ENCODE peak calls at places on chromosomes 3 and 15, in nine cellular contexts. Y is stomach, W is spleen, O is Panc1, S is transverse colon, R is GM23338, H is SK-N-SH, N is HepG2, Q is breast epithelium. U is an unnamed sample.

GRCh38 chr15:23687143-23687470 is at the start of gene NDN:
- DNase-seq in Y (peak), W (no peak), O (no peak), S (peak), R (peak), H (peak), N (no peak), Q (no peak), U (peak)

GRCh38 chr15:77335298-77335697 is 84.6 kb downstream of the PEAK1 start:
- DNase-seq in Y (no peak), W (no peak), O (no peak), S (no peak), R (no peak), H (peak), N (no peak), Q (no peak), U (no peak)

GRCh38 chr3:17905996-17906395 is 163.6 kb upstream of the TBC1D5 start:
- DNase-seq in Y (no peak), W (no peak), O (no peak), S (no peak), R (no peak), H (no peak), N (no peak), Q (no peak), U (no peak)

GRCh38 chr3:23547905-23548304 is 257.9 kb upstream of the UBE2E1 start:
- DNase-seq in Y (no peak), W (no peak), O (no peak), S (no peak), R (no peak), H (no peak), N (no peak), Q (no peak), U (no peak)

GRCh38 chr3:176755552-176755951 is 441.7 kb downstream of the TBL1XR1 start:
- DNase-seq in Y (no peak), W (no peak), O (no peak), S (no peak), R (no peak), H (no peak), N (no peak), Q (no peak), U (no peak)

GRCh38 chr3:116969646-116970045 is 260.1 kb downstream of the TUSC7 start:
- DNase-seq in Y (no peak), W (no peak), O (no peak), S (no peak), R (no peak), H (no peak), N (no peak), Q (no peak), U (no peak)

GRCh38 chr3:117661636-117662095 is 952.1 kb downstream of the TUSC7 start:
- DNase-seq in Y (no peak), W (no peak), O (no peak), S (no peak), R (no peak), H (no peak), N (no peak), Q (no peak), U (no peak)

GRCh38 chr3:174767406-174767805 is 91.7 kb upstream of the NAALADL2 start:
- DNase-seq in Y (no peak), W (no peak), O (no peak), S (no peak), R (no peak), H (no peak), N (no peak), Q (no peak), U (no peak)

GRCh38 chr3:3586843-3587626 is 212.2 kb upstream of the LRRN1 start:
- DNase-seq in Y (no peak), W (no peak), O (no peak), S (no peak), R (no peak), H (no peak), N (no peak), Q (no peak), U (no peak)

GRCh38 chr15:57861039-57861638 is 154.6 kb downstream of the POLR2M start:
- DNase-seq in Y (no peak), W (no peak), O (peak), S (no peak), R (peak), H (peak), N (peak), Q (no peak), U (peak)

GRCh38 chr3:81173514-81173913 is 587.9 kb downstream of the GBE1 start:
- DNase-seq in Y (no peak), W (no peak), O (no peak), S (no peak), R (peak), H (no peak), N (peak), Q (no peak), U (no peak)

GRCh38 chr3:181906338-181906737 is 194.6 kb downstream of the SOX2 start:
- DNase-seq in Y (no peak), W (no peak), O (no peak), S (no peak), R (no peak), H (no peak), N (no peak), Q (no peak), U (no peak)

GRCh38 chr3:14119166-14119510 is 5.5 kb downstream of the CHCHD4 start:
- DNase-seq in Y (no peak), W (no peak), O (no peak), S (no peak), R (no peak), H (no peak), N (no peak), Q (no peak), U (no peak)

GRCh38 chr3:184691397-184692131 is 20.3 kb downstream of the MAGEF1 start:
- DNase-seq in Y (no peak), W (peak), O (no peak), S (no peak), R (no peak), H (peak), N (no peak), Q (no peak), U (no peak)

GRCh38 chr3:39000008-39000450 is 51.7 kb downstream of the SCN11A start:
- DNase-seq in Y (no peak), W (no peak), O (no peak), S (no peak), R (peak), H (peak), N (peak), Q (no peak), U (no peak)

GRCh38 chr3:4824948-4825325 is 154.3 kb upstream of the BHLHE40 start:
- DNase-seq in Y (no peak), W (no peak), O (no peak), S (no peak), R (no peak), H (no peak), N (peak), Q (no peak), U (no peak)

GRCh38 chr3:48431224-48432029 is 1.5 kb upstream of the PLXNB1 start:
- DNase-seq in Y (no peak), W (peak), O (no peak), S (peak), R (no peak), H (no peak), N (peak), Q (no peak), U (no peak)

GRCh38 chr3:48430359-48431101 is 644 bp upstream of the PLXNB1 start:
- DNase-seq in Y (no peak), W (no peak), O (no peak), S (peak), R (no peak), H (no peak), N (no peak), Q (no peak), U (no peak)

GRCh38 chr3:48433472-48434118 is 3.7 kb upstream of the PLXNB1 start:
- DNase-seq in Y (peak), W (peak), O (no peak), S (peak), R (no peak), H (no peak), N (peak), Q (no peak), U (no peak)

GRCh38 chr3:48434591-48435222 is 4.8 kb upstream of the PLXNB1 start:
- DNase-seq in Y (no peak), W (peak), O (no peak), S (peak), R (no peak), H (no peak), N (no peak), Q (no peak), U (no peak)

GRCh38 chr3:48432411-48433371 is 2.8 kb upstream of the PLXNB1 start:
- DNase-seq in Y (no peak), W (peak), O (no peak), S (peak), R (peak), H (peak), N (no peak), Q (no peak), U (peak)
- TF ChIP-seq CTCF in Y (no peak), W (peak), O (peak), S (peak), R (peak), H (no peak), N (peak), Q (no peak), U (no peak)

GRCh38 chr3:48013288-48013980 is 2.8 kb downstream of the MAP4 start:
- DNase-seq in Y (peak), W (no peak), O (no peak), S (no peak), R (no peak), H (no peak), N (peak), Q (no peak), U (peak)
- TF ChIP-seq POLR2AphosphoS5 in Y (peak), W (no peak), O (no peak), S (peak), R (no peak), H (peak), N (no peak), Q (peak), U (peak)

GRCh38 chr15:79132770-79133169 is 42.2 kb upstream of the RASGRF1 start:
- DNase-seq in Y (no peak), W (no peak), O (no peak), S (no peak), R (no peak), H (no peak), N (no peak), Q (no peak), U (no peak)

GRCh38 chr15:79132361-79132760 is 41.8 kb upstream of the RASGRF1 start:
- DNase-seq in Y (no peak), W (no peak), O (no peak), S (no peak), R (no peak), H (no peak), N (no peak), Q (no peak), U (no peak)

GRCh38 chr15:79129235-79129634 is 38.7 kb upstream of the RASGRF1 start:
- DNase-seq in Y (no peak), W (no peak), O (no peak), S (no peak), R (no peak), H (no peak), N (no peak), Q (no peak), U (no peak)

GRCh38 chr15:79128556-79128955 is 38.0 kb upstream of the RASGRF1 start:
- DNase-seq in Y (no peak), W (no peak), O (no peak), S (no peak), R (no peak), H (no peak), N (no peak), Q (no peak), U (no peak)

DNA sequence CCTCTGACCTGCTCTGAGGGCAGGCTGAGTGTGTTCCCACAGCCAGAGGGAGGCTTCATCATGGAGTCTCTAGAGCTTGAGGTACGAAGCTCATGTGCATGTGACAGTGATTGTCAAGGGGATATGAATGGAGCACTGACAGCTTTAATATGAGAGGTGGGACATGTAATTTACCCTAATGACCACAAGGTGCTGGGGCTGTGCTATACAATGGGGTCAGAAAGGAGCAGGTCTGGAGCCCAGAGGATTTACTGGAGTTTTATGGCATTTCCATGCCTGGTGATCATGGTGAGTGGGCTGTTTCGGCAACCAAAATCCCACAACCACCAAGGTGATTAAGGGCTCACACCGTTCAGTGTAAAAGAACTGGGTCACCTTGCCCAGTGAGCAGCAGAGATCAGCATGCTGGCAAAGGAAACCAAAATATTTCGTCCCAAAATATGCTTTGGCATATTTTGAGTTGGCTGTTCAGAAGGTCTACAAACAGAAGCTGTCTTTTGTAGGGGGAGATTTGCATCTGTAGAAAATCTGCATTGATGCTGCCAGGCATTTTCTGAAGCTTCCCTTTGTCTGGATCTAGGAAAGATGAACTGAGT is 40.1 kb upstream of the RASGRF1 start:
- DNase-seq in Y (no peak), W (no peak), O (no peak), S (no peak), R (peak), H (no peak), N (no peak), Q (no peak), U (no peak)
- TF ChIP-seq CTCF in Y (no peak), W (no peak), O (peak), S (no peak), R (peak), H (no peak), N (no peak), Q (no peak), U (no peak)

DNA sequence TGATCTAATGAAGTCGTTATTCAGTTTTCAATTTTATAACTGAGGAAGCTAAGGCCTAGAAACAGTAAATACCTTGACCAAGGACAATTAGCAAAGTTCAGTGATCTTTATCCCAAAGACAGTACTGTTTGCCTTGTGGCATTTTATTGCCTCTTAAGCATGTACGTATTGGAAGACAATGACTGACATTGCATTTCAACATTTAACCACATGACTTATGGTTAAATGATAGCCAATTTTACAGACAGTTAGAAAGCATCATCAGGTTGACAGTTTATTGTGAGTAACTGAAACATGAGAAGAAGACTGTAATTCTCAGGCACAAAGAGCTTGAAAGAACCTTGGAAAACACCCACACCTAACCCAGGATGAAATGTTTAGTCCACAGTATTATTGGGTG is 390.8 kb upstream of the ZNF385D start:
- DNase-seq in Y (no peak), W (no peak), O (no peak), S (no peak), R (no peak), H (no peak), N (no peak), Q (no peak), U (no peak)
- TF ChIP-seq POLR2AphosphoS5 in Y (no peak), W (no peak), O (no peak), S (no peak), R (no peak), H (no peak), N (no peak), Q (no peak), U (no peak)

U was measured in prostate gland.